ENCODE peak calls at places on chromosomes 1 and 21, in ten cellular contexts. N is transverse colon, I is esophagus muscularis mucosa, Y is ovary, V is IMR-90, M is A549, C is breast epithelium, T is heart left ventricle, R is uterus, W is right lobe of liver. F is an unnamed sample. For H3K4me1, the result is how much of the 10 kb centered on the place peaks cover.

GRCh38 chr1:204574016-204574855 is 58.0 kb downstream of the MDM4 start:
- DNase-seq in N (no peak), M (no peak), R (no peak), C (no peak), V (no peak), W (no peak), I (no peak), Y (no peak), T (no peak), F (no peak)

GRCh38 chr1:27602510-27603319 is 1.2 kb downstream of the AHDC1 start:
- DNase-seq in T (peak), Y (peak), V (peak), M (no peak), I (no peak), W (peak), N (peak), R (peak), C (peak), F (no peak)

GRCh38 chr1:17013598-17014320 is 2.0 kb upstream of the ATP13A2 start:
- DNase-seq in I (no peak), V (no peak), Y (no peak), M (no peak), C (no peak), W (no peak), T (peak), N (peak), R (no peak), F (no peak)

GRCh38 chr1:226903819-226904710 is 33.6 kb downstream of the PSEN2 start:
- DNase-seq in C (no peak), I (no peak), R (peak), Y (peak), M (no peak), N (no peak), W (no peak), V (peak), T (peak), F (peak)

GRCh38 chr1:52574594-52574993 is 21.7 kb upstream of the TUT4 start:
- DNase-seq in T (no peak), Y (no peak), C (no peak), R (no peak), M (peak), I (no peak), N (no peak), V (peak), W (no peak), F (no peak)

GRCh38 chr1:68230901-68231626 is 1.3 kb downstream of the WLS start:
- DNase-seq in V (no peak), M (no peak), I (no peak), R (peak), W (peak), C (peak), N (peak), Y (peak), T (peak), F (peak)

GRCh38 chr1:42170779-42171621 is 6.5 kb upstream of the GUCA2A start:
- DNase-seq in W (no peak), N (peak), Y (no peak), V (no peak), R (no peak), C (no peak), I (peak), T (no peak), M (no peak), F (no peak)

GRCh38 chr1:44318097-44319088 is 36.7 kb downstream of the ERI3 start:
- DNase-seq in N (peak), V (peak), R (peak), C (no peak), T (peak), Y (no peak), M (peak), W (peak), I (no peak), F (peak)

GRCh38 chr1:20061866-20062265 is 8.1 kb upstream of the PLA2G5 start:
- DNase-seq in V (no peak), W (no peak), R (no peak), T (no peak), M (no peak), Y (no peak), I (peak), N (no peak), C (no peak), F (no peak)

GRCh38 chr1:233075045-233075444 is 124.6 kb downstream of the NTPCR start:
- DNase-seq in T (no peak), N (no peak), I (no peak), C (no peak), Y (no peak), W (no peak), M (peak), R (no peak), V (peak), F (no peak)

GRCh38 chr1:204246876-204247275 is 33.1 kb upstream of the GOLT1A start:
- DNase-seq in M (no peak), V (no peak), R (no peak), I (no peak), Y (no peak), N (no peak), C (no peak), T (no peak), W (no peak), F (no peak)

GRCh38 chr1:36160949-36161485 is 5.1 kb downstream of the MAP7D1 start:
- DNase-seq in T (peak), R (peak), I (no peak), W (no peak), M (peak), C (no peak), Y (peak), N (peak), V (peak), F (no peak)

GRCh38 chr1:12636098-12636950 is 7.6 kb upstream of the AADACL4 start:
- DNase-seq in R (peak), Y (no peak), N (no peak), W (no peak), I (no peak), T (peak), C (no peak), M (no peak), V (peak), F (peak)

GRCh38 chr1:5947071-5947821 is 45.0 kb downstream of the NPHP4 start:
- DNase-seq in M (no peak), V (no peak), W (peak), C (no peak), R (no peak), T (no peak), Y (no peak), I (no peak), N (no peak), F (no peak)

GRCh38 chr1:226658538-226659125 is 80.5 kb downstream of the ITPKB start:
- DNase-seq in M (no peak), R (no peak), I (no peak), N (no peak), Y (no peak), W (no peak), V (no peak), C (no peak), T (no peak), F (no peak)

GRCh38 chr1:207831517-207832327 is 79.2 kb downstream of the CD34 start:
- DNase-seq in V (peak), Y (no peak), T (no peak), I (no peak), M (no peak), R (no peak), C (no peak), W (no peak), N (no peak), F (no peak)
- H3K4me1 ChIP-seq in V (under half), Y (under half), T (half or more), I (half or more), M (under half), R (under half), C (under half), W (under half), N (under half), F (under half)

GRCh38 chr1:223133301-223133823 is 9.7 kb downstream of the TLR5 start:
- DNase-seq in Y (no peak), T (no peak), I (no peak), C (no peak), W (no peak), V (no peak), N (no peak), M (no peak), R (no peak), F (no peak)
- H3K4me3 ChIP-seq in Y (peak), T (peak), I (peak), C (no peak), W (no peak), V (no peak), N (peak), M (peak), R (no peak), F (peak)

GRCh38 chr1:184504012-184504694 is 117.3 kb downstream of the C1orf21 start:
- DNase-seq in Y (no peak), M (no peak), N (no peak), W (no peak), C (no peak), V (no peak), T (no peak), R (no peak), I (no peak), F (no peak)
- TF ChIP-seq POLR2A in Y (no peak), M (no peak), N (no peak), W (no peak), C (no peak), V (no peak), T (no peak), R (no peak), I (no peak), F (no peak)

DNA sequence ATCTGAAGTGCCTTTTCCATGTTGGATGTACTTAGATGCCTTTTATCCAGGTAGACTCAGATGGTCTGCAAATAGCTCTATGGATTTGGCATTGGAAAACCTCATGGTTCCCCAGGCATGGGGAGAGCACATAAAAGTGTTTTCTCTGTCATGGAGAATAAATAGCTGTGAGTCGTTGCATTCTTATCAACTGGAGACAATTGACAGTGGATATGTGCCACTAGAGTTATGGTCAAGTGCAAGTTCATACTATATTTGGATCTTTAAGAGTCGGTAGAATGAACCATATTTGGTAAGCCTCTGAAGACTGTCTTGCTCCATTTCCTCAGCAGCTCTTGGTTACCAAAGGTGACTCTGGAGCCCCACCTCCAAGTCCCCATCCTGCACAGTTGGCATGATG is 83.7 kb downstream of the ROR1 start:
- DNase-seq in C (no peak), W (no peak), R (no peak), M (no peak), I (no peak), T (no peak), Y (no peak), N (no peak), V (no peak), F (no peak)
- H3K4me1 ChIP-seq in C (under half), W (under half), R (under half), M (under half), I (under half), T (under half), Y (under half), N (under half), V (under half), F (under half)

DNA sequence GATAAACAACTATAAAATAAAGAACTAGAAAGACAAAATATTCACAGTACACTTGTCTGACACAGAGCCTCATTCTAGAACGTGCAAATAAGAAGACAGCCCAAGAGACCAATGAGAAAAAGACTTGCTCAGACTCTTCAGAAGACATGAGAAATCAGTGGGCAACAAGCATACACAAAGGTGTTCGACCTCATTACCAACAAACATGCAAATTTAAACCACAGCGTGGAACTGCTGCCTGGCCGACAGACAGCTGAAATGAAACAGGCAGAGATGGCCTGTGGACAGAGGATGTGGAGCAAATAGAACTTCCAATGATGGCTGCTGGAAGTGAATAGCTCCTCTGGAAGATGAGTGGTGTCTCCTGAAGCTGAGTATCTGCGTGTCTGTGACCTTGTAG is 22.4 kb upstream of the COL6A1 start:
- DNase-seq in I (no peak), T (no peak), R (no peak), V (no peak), Y (no peak), W (no peak), M (no peak), N (no peak), C (no peak), F (no peak)
- H3K4me3 ChIP-seq in I (no peak), T (no peak), R (no peak), V (no peak), Y (no peak), W (no peak), M (no peak), N (no peak), C (no peak), F (no peak)

DNA sequence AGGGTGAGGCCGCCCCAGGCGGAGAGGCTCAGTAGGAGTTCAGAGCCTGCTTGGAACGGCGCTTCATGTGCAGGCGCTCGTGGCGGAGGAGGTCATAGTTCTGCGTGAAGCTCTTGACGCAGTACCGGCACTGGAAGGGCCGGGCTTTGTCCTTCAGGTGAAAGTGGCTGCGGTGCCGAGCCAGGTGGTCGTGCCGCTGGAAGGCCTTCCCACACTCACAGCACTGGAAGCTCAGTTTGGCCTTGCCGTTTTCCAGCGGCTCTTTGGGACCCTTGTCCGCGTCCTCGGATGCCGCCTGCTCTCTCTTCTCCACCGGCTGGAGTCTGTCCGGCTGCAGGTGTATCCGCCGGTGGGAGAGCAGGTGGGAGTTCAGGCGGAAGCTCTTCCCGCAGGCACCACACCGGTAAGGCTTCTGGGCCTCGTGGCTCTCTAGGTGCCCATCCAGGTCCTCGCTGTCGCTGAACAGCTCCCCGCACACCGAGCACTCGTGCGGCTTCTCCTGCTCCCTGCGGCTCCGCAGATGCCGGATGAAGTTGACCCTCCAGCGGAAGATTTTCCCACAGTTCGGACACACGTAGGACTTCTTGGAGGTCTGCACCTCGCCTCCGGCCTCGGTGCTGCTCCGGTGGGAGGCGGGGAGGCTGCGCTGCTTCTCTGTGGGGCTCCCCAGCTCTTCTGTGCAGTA is 31.0 kb downstream of the ZNF496 start:
- DNase-seq in T (no peak), C (no peak), N (no peak), R (no peak), V (no peak), Y (no peak), I (no peak), W (no peak), M (no peak), F (no peak)
- TF ChIP-seq POLR2A in T (no peak), C (no peak), N (no peak), R (no peak), V (no peak), Y (no peak), I (no peak), W (no peak), M (no peak), F (no peak)

DNA sequence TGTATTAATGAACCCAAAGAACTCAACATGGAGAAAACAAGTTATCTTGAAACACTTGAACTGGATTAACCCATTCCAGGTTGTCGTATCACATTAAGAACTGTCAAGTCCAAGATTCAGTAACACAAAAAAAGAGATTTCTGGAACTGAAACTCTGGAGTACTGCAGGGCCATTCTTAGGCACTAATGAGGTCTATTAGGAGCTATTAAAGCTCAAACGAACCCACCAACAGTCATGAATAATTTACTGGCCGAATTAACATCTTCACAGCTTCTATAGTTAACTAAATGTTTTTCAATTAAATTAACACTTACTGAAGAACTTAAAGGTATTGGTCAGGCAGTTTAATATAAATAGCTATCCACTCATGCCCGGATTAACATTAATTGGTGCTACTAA is 4.6 kb downstream of the CSDE1 start:
- DNase-seq in Y (no peak), T (no peak), N (no peak), R (no peak), V (no peak), W (no peak), I (no peak), M (no peak), C (no peak), F (no peak)
- H3K4me1 ChIP-seq in Y (under half), T (half or more), N (under half), R (under half), V (under half), W (under half), I (half or more), M (under half), C (under half), F (under half)

GRCh38 chr21:29155118-29155932 is 24.9 kb downstream of the MAP3K7CL start:
- DNase-seq in N (no peak), Y (peak), W (no peak), R (peak), V (peak), M (no peak), C (peak), T (peak), I (no peak), F (peak)
- H3K4me3 ChIP-seq in N (peak), Y (peak), W (no peak), R (peak), V (peak), M (no peak), C (peak), T (peak), I (peak), F (peak)

GRCh38 chr1:7827134-7827955 is 25.5 kb downstream of the UTS2 start:
- DNase-seq in W (no peak), V (no peak), M (no peak), Y (no peak), T (peak), R (no peak), C (no peak), N (no peak), I (no peak), F (peak)
- TF ChIP-seq POLR2A in W (no peak), V (no peak), M (no peak), Y (no peak), T (no peak), R (no peak), C (no peak), N (no peak), I (no peak), F (no peak)

F was measured in testis.